ENCODE peak calls at places on chromosomes 1 and 21, in five cellular contexts. T is GM23248, F is pancreas, H is uterus, P is mesendoderm. V is an unnamed sample.

GRCh38 chr1:17603091-17603841 is 63.8 kb downstream of the ARHGEF10L start:
- DNase-seq in P (no peak), H (no peak), F (no peak), T (no peak), V (no peak)

GRCh38 chr1:26132128-26132824 is 20.7 kb downstream of the PDIK1L start:
- DNase-seq in P (peak; percentile 81), H (no peak), F (no peak), T (no peak), V (no peak)

GRCh38 chr1:2611621-2612437 is 21.0 kb downstream of the MMEL1 start:
- DNase-seq in F (no peak), H (no peak), P (no peak), T (no peak), V (peak; percentile 34)

GRCh38 chr1:154220071-154220969 is at the start of gene UBAP2L:
- DNase-seq in T (peak; percentile 100), P (peak; percentile 100), H (peak; percentile 98), F (peak; percentile 99), V (peak; percentile 100)

GRCh38 chr1:46191033-46191701 is 7.1 kb downstream of the POMGNT1 start:
- DNase-seq in H (no peak), F (no peak), P (no peak), T (no peak), V (no peak)

GRCh38 chr1:152906023-152906565 is 2.3 kb upstream of the IVL start:
- DNase-seq in F (peak; percentile 28), P (peak; percentile 85), H (no peak), T (peak; percentile 97), V (no peak)

GRCh38 chr1:163263818-163264217 is 57.9 kb upstream of the NUF2 start:
- DNase-seq in P (no peak), H (no peak), F (no peak), T (no peak), V (no peak)

GRCh38 chr1:59990470-59990869 is 63.9 kb upstream of the CYP2J2 start:
- DNase-seq in P (no peak), H (no peak), T (no peak), F (no peak), V (no peak)

GRCh38 chr21:41783476-41784150 is 16.8 kb upstream of the RIPK4 start:
- DNase-seq in F (no peak), T (peak; percentile 23), P (no peak), H (no peak), V (no peak)

GRCh38 chr1:51270751-51271150 is 34.7 kb downstream of the RNF11 start:
- DNase-seq in F (no peak), P (no peak), T (peak; percentile 50), H (no peak), V (no peak)

GRCh38 chr21:42459583-42460215 is 36.3 kb downstream of the RSPH1 start:
- DNase-seq in H (no peak), T (no peak), F (no peak), P (no peak), V (no peak)

GRCh38 chr1:239125027-239125426 is 261.3 kb upstream of the CHRM3 start:
- DNase-seq in P (peak; percentile 82), T (no peak), H (no peak), F (no peak), V (no peak)

GRCh38 chr1:228459091-228459993 is 27.8 kb upstream of the RNF187 start:
- DNase-seq in H (peak; percentile 24), T (peak; percentile 89), P (peak; percentile 89), F (no peak), V (no peak)

GRCh38 chr1:97791251-97791650 is 129.6 kb downstream of the DPYD start:
- DNase-seq in P (no peak), H (no peak), T (no peak), F (no peak), V (no peak)

GRCh38 chr1:5681654-5682053 is 310.6 kb downstream of the NPHP4 start:
- DNase-seq in H (no peak), P (no peak), T (no peak), F (no peak), V (no peak)

GRCh38 chr1:31689821-31690220 is 14.0 kb downstream of the COL16A1 start:
- DNase-seq in T (peak; percentile 98), P (no peak), H (no peak), F (no peak), V (no peak)

GRCh38 chr1:161307892-161308638 is 1.7 kb downstream of the MPZ start:
- DNase-seq in F (no peak), H (no peak), T (no peak), P (no peak), V (no peak)

GRCh38 chr1:230976825-230977747 is 1.6 kb downstream of the TTC13 start:
- DNase-seq in H (no peak), T (no peak), P (no peak), F (no peak), V (no peak)

GRCh38 chr21:37592496-37592895 is 225.9 kb downstream of the DYRK1A start:
- DNase-seq in H (no peak), P (peak; percentile 87), F (no peak), T (no peak), V (no peak)

GRCh38 chr1:236251587-236251986 is 30.2 kb downstream of the ERO1B start:
- DNase-seq in F (no peak), T (no peak), H (no peak), P (no peak), V (no peak)
- H3K36me3 ChIP-seq in F (peaks cover 3% of the 10 kb centered on the region), T (no peaks in the 10 kb centered on the region), H (no peaks in the 10 kb centered on the region), P (no peaks in the 10 kb centered on the region), V (no peaks in the 10 kb centered on the region)

GRCh38 chr1:19009126-19009881 is 52.8 kb upstream of the IFFO2 start:
- DNase-seq in P (no peak), T (peak; percentile 16), F (no peak), H (no peak), V (no peak)
- H3K27ac ChIP-seq in P (peak overlapping the region; percentile 54), T (peak overlapping the region; percentile 65), F (peak overlapping the region; percentile 90), H (no peak overlapping the region), V (no peak overlapping the region)

GRCh38 chr1:53277326-53277725 is 39.0 kb upstream of the MAGOH start:
- DNase-seq in F (no peak), P (no peak), H (no peak), T (no peak), V (no peak)
- H3K36me3 ChIP-seq in F (no peaks in the 10 kb centered on the region), P (peaks cover 44% of the 10 kb centered on the region), H (no peaks in the 10 kb centered on the region), T (no peaks in the 10 kb centered on the region), V (no peaks in the 10 kb centered on the region)

GRCh38 chr1:43883321-43883720 is 50.3 kb upstream of the ARTN start:
- DNase-seq in T (no peak), F (no peak), H (no peak), P (no peak), V (no peak)

GRCh38 chr1:43881415-43881814 is 52.2 kb upstream of the ARTN start:
- DNase-seq in T (no peak), F (no peak), H (no peak), P (peak; percentile 70), V (no peak)

GRCh38 chr1:43887748-43888147 is 45.9 kb upstream of the ARTN start:
- DNase-seq in H (no peak), T (no peak), P (peak; percentile 56), F (no peak), V (no peak)

GRCh38 chr1:43882763-43883162 is 50.8 kb upstream of the ARTN start:
- DNase-seq in P (no peak), H (no peak), F (no peak), T (no peak), V (no peak)

DNA sequence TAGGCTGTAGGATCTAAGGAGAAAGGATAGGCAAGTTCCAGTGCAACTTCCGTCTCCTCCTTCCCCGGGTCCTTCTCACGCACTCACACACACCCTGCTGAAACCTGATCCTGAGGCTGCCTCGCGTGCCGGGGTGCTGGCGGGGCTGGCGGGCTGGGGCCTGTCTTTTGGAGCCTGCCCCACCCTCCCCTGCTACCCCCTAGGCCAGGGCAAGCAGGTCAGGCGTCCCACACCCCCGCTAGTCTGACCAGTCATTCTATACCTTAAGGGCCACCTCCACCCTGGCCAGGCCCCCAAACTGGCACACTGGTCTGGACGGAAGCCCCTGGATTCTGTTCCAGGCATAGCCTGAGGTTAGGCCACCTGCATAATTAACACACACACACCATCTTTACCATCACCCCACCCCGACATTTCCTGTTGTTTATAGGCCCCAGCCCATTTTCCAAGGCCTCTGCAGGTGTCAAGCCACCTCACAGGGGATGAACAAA is 48.2 kb upstream of the ARTN start:
- DNase-seq in T (no peak), H (no peak), F (no peak), P (peak; percentile 67), V (no peak)
- H3K27ac ChIP-seq in T (no peak overlapping the region), H (no peak overlapping the region), F (no peak overlapping the region), P (no peak overlapping the region), V (no peak overlapping the region)

GRCh38 chr21:44054710-44055109 is 42.6 kb downstream of the TRAPPC10 start:
- DNase-seq in F (no peak), T (peak; percentile 42), H (no peak), P (peak; percentile 31), V (no peak)
- H3K36me3 ChIP-seq in F (no peaks in the 10 kb centered on the region), T (peaks cover 19% of the 10 kb centered on the region), H (no peaks in the 10 kb centered on the region), P (peaks cover 7% of the 10 kb centered on the region), V (peaks cover 61% of the 10 kb centered on the region)

GRCh38 chr1:159866905-159867304 is 4.4 kb upstream of the VSIG8 start:
- DNase-seq in H (no peak), T (no peak), P (no peak), F (no peak), V (no peak)

GRCh38 chr1:159869173-159869572 is 6.7 kb upstream of the VSIG8 start:
- DNase-seq in H (no peak), P (no peak), F (no peak), T (peak; percentile 85), V (no peak)

GRCh38 chr1:159866066-159866465 is 3.6 kb upstream of the VSIG8 start:
- DNase-seq in P (no peak), F (no peak), H (no peak), T (no peak), V (no peak)

GRCh38 chr1:159868766-159869165 is 6.3 kb upstream of the VSIG8 start:
- DNase-seq in H (no peak), T (no peak), F (no peak), P (no peak), V (no peak)

DNA sequence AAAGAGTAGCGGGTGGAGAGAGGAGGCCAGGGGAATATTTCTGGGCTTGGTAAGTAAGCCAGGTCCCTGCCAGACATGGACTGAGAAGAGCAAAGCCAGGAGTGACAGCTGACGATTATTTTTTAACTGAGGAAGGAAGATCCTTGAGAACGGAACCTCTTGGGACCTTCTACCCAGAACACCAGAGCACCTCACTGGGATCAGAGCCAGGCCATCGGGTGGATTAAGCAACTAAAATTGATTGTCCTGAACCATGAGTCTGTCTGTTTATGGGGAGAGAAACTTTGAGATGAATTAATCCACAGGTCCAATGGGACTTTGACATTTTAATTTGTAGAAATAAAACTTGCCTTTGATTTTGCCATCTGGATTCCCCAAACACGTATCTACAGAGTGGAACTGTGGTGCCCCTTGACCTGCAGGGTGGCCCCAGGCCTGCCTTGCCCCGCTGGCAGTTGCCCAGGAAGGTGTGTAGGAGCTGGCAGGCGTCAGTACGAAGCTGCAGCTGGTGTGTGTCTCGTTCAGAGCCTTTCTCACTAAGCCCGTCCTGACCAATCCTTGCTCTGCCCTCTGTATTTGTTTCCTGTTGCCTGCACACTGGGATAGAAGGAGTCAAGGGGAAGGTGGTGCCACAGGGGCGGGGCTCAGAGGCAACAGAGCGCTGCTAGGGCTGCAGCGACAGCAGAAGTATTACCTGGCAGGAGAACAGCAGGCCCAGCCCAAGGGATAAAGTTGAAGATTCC is 5.0 kb upstream of the VSIG8 start:
- DNase-seq in T (peak; percentile 22), H (peak; percentile 65), F (peak; percentile 84), P (peak; percentile 59), V (peak; percentile 85)
- H3K27ac ChIP-seq in T (no peak overlapping the region), H (peak overlapping the region; percentile 67), F (peak overlapping the region; percentile 79), P (no peak overlapping the region), V (peak overlapping the region; percentile 59)

V was measured in lower lobe of right lung.